ENCODE peak calls at places on chromosome 12, in seven cellular contexts. Y is frontal cortex, G is ascending aorta, V is RPMI7951, R is iPS-NIHi11, T is A172, D is NCI-H1694. C is an unnamed sample.

GRCh38 chr12:62976110-62976640 is 41.2 kb upstream of the PPM1H start:
- DNase-seq in Y (no peak), G (no peak), V (no peak), R (no peak), T (no peak), D (no peak), C (no peak)

GRCh38 chr12:76422878-76423438 is 74.7 kb upstream of the BBS10 start:
- DNase-seq in Y (no peak), G (no peak), V (peak; percentile 74), R (no peak), T (peak; percentile 74), D (no peak), C (no peak)

GRCh38 chr12:97173672-97174385 is 266.8 kb downstream of the NEDD1 start:
- DNase-seq in Y (no peak), G (no peak), V (no peak), R (no peak), T (no peak), D (no peak), C (no peak)

GRCh38 chr12:19428261-19428660 is 11.0 kb upstream of the AEBP2 start:
- DNase-seq in Y (no peak), G (no peak), V (peak; percentile 2), R (no peak), T (no peak), D (no peak), C (no peak)

GRCh38 chr12:24719293-24719721 is 229.6 kb downstream of the BCAT1 start:
- DNase-seq in Y (no peak), G (no peak), V (peak; percentile 87), R (no peak), T (peak; percentile 82), D (no peak), C (no peak)

GRCh38 chr12:59383426-59383822 is 212.4 kb upstream of the SLC16A7 start:
- DNase-seq in Y (no peak), G (no peak), V (peak; percentile 6), R (no peak), T (no peak), D (peak; percentile 93), C (peak; percentile 90)

GRCh38 chr12:95131589-95132335 is 58.3 kb upstream of the NR2C1 start:
- DNase-seq in Y (no peak), G (no peak), V (no peak), R (no peak), T (no peak), D (no peak), C (no peak)

GRCh38 chr12:71748081-71748850 is 6.4 kb upstream of the RAB21 start:
- DNase-seq in Y (no peak), G (no peak), V (peak; percentile 2), R (no peak), T (no peak), D (no peak), C (no peak)

GRCh38 chr12:79407671-79408622 is 282.8 kb downstream of the PAWR start:
- DNase-seq in Y (no peak), G (no peak), V (peak; percentile 83), R (peak; percentile 56), T (peak; percentile 89), D (peak; percentile 25), C (peak; percentile 14)

GRCh38 chr12:112167728-112168525 is 42.6 kb downstream of the TRAFD1 start:
- DNase-seq in Y (no peak), G (no peak), V (no peak), R (no peak), T (no peak), D (no peak), C (no peak)

GRCh38 chr12:87413784-87414183 is 615.4 kb downstream of the C12orf50 start:
- DNase-seq in Y (no peak), G (no peak), V (peak; percentile 37), R (no peak), T (peak; percentile 49), D (no peak), C (peak; percentile 3)

GRCh38 chr12:117671734-117672133 is 297.1 kb downstream of the KSR2 start:
- DNase-seq in Y (no peak), G (no peak), V (peak; percentile 57), R (peak; percentile 88), T (peak; percentile 58), D (peak; percentile 9), C (peak; percentile 48)

GRCh38 chr12:12387521-12387920 is 30.6 kb downstream of the BORCS5 start:
- DNase-seq in Y (no peak), G (no peak), V (peak; percentile 54), R (no peak), T (peak; percentile 10), D (no peak), C (no peak)

GRCh38 chr12:121223283-121223946 is 13.5 kb downstream of the P2RX4 start:
- DNase-seq in Y (no peak), G (no peak), V (no peak), R (no peak), T (no peak), D (no peak), C (no peak)

GRCh38 chr12:104816845-104817503 is 141.1 kb downstream of the SLC41A2 start:
- DNase-seq in Y (no peak), G (no peak), V (no peak), R (no peak), T (no peak), D (no peak), C (no peak)

GRCh38 chr12:8644345-8645248 is 18.0 kb downstream of the MFAP5 start:
- DNase-seq in Y (no peak), G (no peak), V (peak; percentile 5), R (no peak), T (no peak), D (no peak), C (no peak)

GRCh38 chr12:39081910-39082309 is 176.5 kb upstream of the CPNE8 start:
- DNase-seq in Y (no peak), G (no peak), V (no peak), R (no peak), T (no peak), D (no peak), C (no peak)

GRCh38 chr12:45273717-45274271 is 57.9 kb downstream of the ANO6 start:
- DNase-seq in Y (no peak), G (peak; percentile 57), V (peak; percentile 96), R (no peak), T (peak; percentile 99), D (no peak), C (no peak)

GRCh38 chr12:15584366-15585041 is 204.7 kb downstream of the EPS8 start:
- DNase-seq in Y (no peak), G (no peak), V (peak; percentile 52), R (peak; percentile 28), T (peak; percentile 26), D (peak; percentile 51), C (no peak)

GRCh38 chr12:120534703-120535655 is 823 bp downstream of the RNF10 start:
- DNase-seq in Y (peak; percentile 50), G (no peak), V (peak; percentile 80), R (peak; percentile 79), T (peak; percentile 70), D (no peak), C (peak; percentile 7)

GRCh38 chr12:95990136-95990535 is 6.0 kb downstream of the HAL start:
- DNase-seq in Y (no peak), G (no peak), V (no peak), R (no peak), T (no peak), D (no peak), C (no peak)

GRCh38 chr12:121798807-121799174 is 5.0 kb upstream of the SETD1B start:
- DNase-seq in Y (no peak), G (no peak), V (no peak), R (no peak), T (no peak), D (no peak), C (no peak)

GRCh38 chr12:12172106-12172511 is 94.7 kb downstream of the LRP6 start:
- DNase-seq in Y (no peak), G (no peak), V (peak; percentile 59), R (no peak), T (no peak), D (no peak), C (no peak)

GRCh38 chr12:103801709-103802585 is 39.1 kb downstream of the NT5DC3 start:
- DNase-seq in Y (no peak), G (no peak), V (peak; percentile 71), R (no peak), T (peak; percentile 69), D (no peak), C (no peak)